ENCODE peak calls at places on chromosomes 1 and 21, in seven cellular contexts. W, O, N, Z, T, H and K are unnamed samples.

GRCh38 chr1:231107186-231107585 is 54.7 kb upstream of the TRIM67 start:
- DNase-seq in W (no peak), O (no peak), N (no peak), Z (no peak), T (no peak), H (no peak), K (no peak)

GRCh38 chr1:22529901-22530621 is 33.2 kb upstream of the EPHA8 start:
- DNase-seq in W (no peak), O (no peak), N (no peak), Z (no peak), T (peak; percentile 26), H (no peak), K (no peak)

GRCh38 chr1:241636291-241636690 is 3.9 kb downstream of the CHML start:
- DNase-seq in W (no peak), O (no peak), N (no peak), Z (no peak), T (no peak), H (no peak), K (no peak)

GRCh38 chr1:160954158-160955104 is at the start of gene ITLN2:
- DNase-seq in W (peak; percentile 54), O (peak; percentile 73), N (peak; percentile 54), Z (peak; percentile 69), T (no peak), H (peak; percentile 66), K (peak; percentile 73)

GRCh38 chr1:171563675-171564074 is 58.4 kb upstream of the MYOCOS start:
- DNase-seq in W (peak; percentile 64), O (no peak), N (no peak), Z (no peak), T (no peak), H (no peak), K (no peak)

GRCh38 chr1:163296504-163296903 is 25.2 kb upstream of the NUF2 start:
- DNase-seq in W (no peak), O (no peak), N (no peak), Z (no peak), T (no peak), H (no peak), K (no peak)

GRCh38 chr1:160137216-160137862 is 14.1 kb upstream of the ATP1A4 start:
- DNase-seq in W (no peak), O (no peak), N (no peak), Z (no peak), T (no peak), H (no peak), K (no peak)

GRCh38 chr1:8727809-8728213 is 89.6 kb downstream of the RERE start:
- DNase-seq in W (no peak), O (no peak), N (no peak), Z (no peak), T (no peak), H (no peak), K (no peak)

GRCh38 chr1:207818971-207819451 is 67.2 kb downstream of the CD46 start:
- DNase-seq in W (peak; percentile 42), O (no peak), N (no peak), Z (no peak), T (no peak), H (no peak), K (no peak)

GRCh38 chr1:228964178-228964819 is 229.0 kb downstream of the RHOU start:
- DNase-seq in W (peak; percentile 2), O (no peak), N (no peak), Z (no peak), T (no peak), H (peak; percentile 37), K (no peak)

GRCh38 chr21:31184462-31184861 is 146.2 kb upstream of the KRTAP19-8 start:
- DNase-seq in W (no peak), O (no peak), N (no peak), Z (no peak), T (no peak), H (no peak), K (no peak)

GRCh38 chr1:68322837-68323687 is 90.7 kb upstream of the WLS start:
- DNase-seq in W (peak; percentile 12), O (no peak), N (no peak), Z (no peak), T (no peak), H (no peak), K (no peak)

GRCh38 chr1:53390261-53390660 is 62.4 kb upstream of the LRP8 start:
- DNase-seq in W (no peak), O (peak; percentile 30), N (no peak), Z (no peak), T (peak; percentile 45), H (no peak), K (no peak)

GRCh38 chr1:11053758-11054137 is 6.1 kb downstream of the SRM start:
- DNase-seq in W (peak; percentile 21), O (peak; percentile 35), N (no peak), Z (peak; percentile 78), T (no peak), H (no peak), K (no peak)

GRCh38 chr1:209416009-209416408 is 167.5 kb upstream of the CAMK1G start:
- DNase-seq in W (peak; percentile 100), O (no peak), N (no peak), Z (no peak), T (no peak), H (no peak), K (no peak)

GRCh38 chr1:207565546-207566468 is 69.8 kb downstream of the CR1 start:
- DNase-seq in W (peak; percentile 15), O (peak; percentile 2), N (no peak), Z (peak; percentile 38), T (no peak), H (no peak), K (peak; percentile 76)

GRCh38 chr1:224114787-224115175 is 870 bp downstream of the FBXO28 start:
- DNase-seq in W (no peak), O (no peak), N (no peak), Z (no peak), T (peak; percentile 11), H (no peak), K (peak; percentile 55)

GRCh38 chr1:218380125-218380977 is 35.2 kb downstream of the TGFB2 start:
- DNase-seq in W (peak; percentile 86), O (no peak), N (no peak), Z (no peak), T (peak; percentile 63), H (no peak), K (no peak)

GRCh38 chr1:166730299-166730888 is 108.9 kb upstream of the POGK start:
- DNase-seq in W (peak; percentile 78), O (peak; percentile 33), N (no peak), Z (no peak), T (no peak), H (no peak), K (peak; percentile 78)

GRCh38 chr1:86731416-86731815 is 27.0 kb downstream of the SH3GLB1 start:
- DNase-seq in W (no peak), O (no peak), N (no peak), Z (no peak), T (no peak), H (no peak), K (no peak)

GRCh38 chr1:203324103-203325003 is 19.0 kb downstream of the BTG2 start:
- DNase-seq in W (no peak), O (peak; percentile 76), N (no peak), Z (no peak), T (no peak), H (no peak), K (no peak)

GRCh38 chr1:177912991-177913390 is 56.9 kb downstream of the SEC16B start:
- DNase-seq in W (no peak), O (no peak), N (no peak), Z (no peak), T (peak; percentile 78), H (no peak), K (no peak)

GRCh38 chr1:27668808-27669723 is 2.9 kb downstream of the IFI6 start:
- DNase-seq in W (peak; percentile 74), O (peak; percentile 85), N (peak; percentile 72), Z (peak; percentile 94), T (peak; percentile 85), H (peak; percentile 85), K (peak; percentile 77)

GRCh38 chr1:215079456-215079855 is 3.1 kb upstream of the KCNK2 start:
- DNase-seq in W (no peak), O (no peak), N (no peak), Z (no peak), T (no peak), H (no peak), K (no peak)